ENCODE peak calls at places on chromosome 4, in four cellular contexts. One of them, this sample, is unnamed. For H3K4me1, the result is how much of the 10 kb centered on the place peaks cover.

GRCh38 chr4:25209702-25210101 is 24.1 kb upstream of the PI4K2B start:
- DNase-seq in lung: no peak
- DNase-seq in fibroblast of lung: no peak
- DNase-seq in endodermal cell: no peak
- DNase-seq in this sample: no peak

GRCh38 chr4:7964890-7965662 is 25.4 kb upstream of the AFAP1 start:
- DNase-seq in lung: no peak
- DNase-seq in endodermal cell: peak
- DNase-seq in fibroblast of lung: peak
- DNase-seq in this sample: peak

GRCh38 chr4:80197132-80197573 is at the start of gene PRDM8:
- DNase-seq in lung: no peak
- DNase-seq in fibroblast of lung: no peak
- DNase-seq in endodermal cell: peak
- DNase-seq in this sample: no peak

GRCh38 chr4:8304827-8305695 is 35.5 kb downstream of the HTRA3 start:
- DNase-seq in endodermal cell: no peak
- DNase-seq in lung: no peak
- DNase-seq in fibroblast of lung: no peak
- DNase-seq in this sample: no peak

GRCh38 chr4:168585168-168586091 is 88.6 kb downstream of the PALLD start:
- DNase-seq in lung: peak
- DNase-seq in fibroblast of lung: peak
- DNase-seq in endodermal cell: peak
- DNase-seq in this sample: no peak

GRCh38 chr4:1638272-1638598 is 45.9 kb downstream of the FAM53A start:
- DNase-seq in fibroblast of lung: no peak
- DNase-seq in lung: no peak
- DNase-seq in endodermal cell: no peak
- DNase-seq in this sample: no peak

GRCh38 chr4:108008721-108009120 is 19.0 kb downstream of the HADH start:
- DNase-seq in fibroblast of lung: peak
- DNase-seq in endodermal cell: no peak
- DNase-seq in lung: no peak
- DNase-seq in this sample: no peak

GRCh38 chr4:112637552-112637866 is 566 bp downstream of the LARP7 start:
- DNase-seq in fibroblast of lung: no peak
- DNase-seq in lung: no peak
- DNase-seq in endodermal cell: no peak
- DNase-seq in this sample: no peak

GRCh38 chr4:54082168-54082567 is 17.8 kb upstream of the CHIC2 start:
- DNase-seq in fibroblast of lung: peak
- DNase-seq in endodermal cell: no peak
- DNase-seq in lung: no peak
- DNase-seq in this sample: no peak

GRCh38 chr4:72084587-72085011 is 52.8 kb downstream of the NPFFR2 start:
- DNase-seq in fibroblast of lung: no peak
- DNase-seq in lung: no peak
- DNase-seq in endodermal cell: no peak
- DNase-seq in this sample: no peak

GRCh38 chr4:684611-685010 is 4.3 kb downstream of the SLC49A3 start:
- DNase-seq in endodermal cell: no peak
- DNase-seq in fibroblast of lung: no peak
- DNase-seq in lung: no peak
- DNase-seq in this sample: no peak

GRCh38 chr4:186948361-186949291 is 225.0 kb upstream of the FAT1 start:
- DNase-seq in lung: no peak
- DNase-seq in fibroblast of lung: peak
- DNase-seq in endodermal cell: peak
- DNase-seq in this sample: no peak

GRCh38 chr4:5471691-5472090 is 236.7 kb downstream of the EVC2 start:
- DNase-seq in fibroblast of lung: no peak
- DNase-seq in lung: no peak
- DNase-seq in endodermal cell: no peak
- DNase-seq in this sample: no peak

GRCh38 chr4:112855058-112855457 is 194.4 kb upstream of the ANK2 start:
- DNase-seq in endodermal cell: no peak
- DNase-seq in lung: no peak
- DNase-seq in fibroblast of lung: no peak
- DNase-seq in this sample: no peak

GRCh38 chr4:10879411-10880110 is 195.0 kb upstream of the CLNK start:
- DNase-seq in fibroblast of lung: peak
- DNase-seq in endodermal cell: no peak
- DNase-seq in lung: no peak
- DNase-seq in this sample: no peak

GRCh38 chr4:183541081-183542045 is 36.5 kb downstream of the ING2 start:
- DNase-seq in fibroblast of lung: peak
- DNase-seq in lung: no peak
- DNase-seq in endodermal cell: peak
- DNase-seq in this sample: no peak

GRCh38 chr4:182307746-182308145 is 64.5 kb downstream of the TENM3 start:
- DNase-seq in fibroblast of lung: peak
- DNase-seq in lung: peak
- DNase-seq in endodermal cell: no peak
- DNase-seq in this sample: no peak

GRCh38 chr4:153143527-153144348 is 60.5 kb upstream of the TRIM2 start:
- DNase-seq in endodermal cell: no peak
- DNase-seq in lung: no peak
- DNase-seq in fibroblast of lung: peak
- DNase-seq in this sample: no peak

GRCh38 chr4:21882050-21882839 is 66.3 kb downstream of the KCNIP4 start:
- DNase-seq in lung: no peak
- DNase-seq in fibroblast of lung: peak
- DNase-seq in endodermal cell: no peak
- DNase-seq in this sample: no peak

GRCh38 chr4:187606581-187606980 is 389.0 kb upstream of the ZFP42 start:
- DNase-seq in lung: no peak
- DNase-seq in endodermal cell: peak
- DNase-seq in fibroblast of lung: peak
- DNase-seq in this sample: no peak

GRCh38 chr4:79249879-79250503 is 75.9 kb downstream of the NAA11 start:
- DNase-seq in lung: no peak
- DNase-seq in endodermal cell: no peak
- DNase-seq in fibroblast of lung: no peak
- DNase-seq in this sample: no peak

GRCh38 chr4:184818216-184818564 is 7.6 kb downstream of the ACSL1 start:
- DNase-seq in fibroblast of lung: no peak
- DNase-seq in endodermal cell: no peak
- DNase-seq in lung: no peak
- DNase-seq in this sample: no peak

GRCh38 chr4:123554819-123555499 is 158.4 kb downstream of the SPRY1 start:
- DNase-seq in lung: no peak
- DNase-seq in fibroblast of lung: peak
- DNase-seq in endodermal cell: no peak
- DNase-seq in this sample: no peak

GRCh38 chr4:62288803-62289541 is 1088.8 kb downstream of the ADGRL3 start:
- DNase-seq in fibroblast of lung: peak
- DNase-seq in lung: no peak
- DNase-seq in endodermal cell: no peak
- DNase-seq in this sample: no peak

GRCh38 chr4:74111990-74112389 is 13.0 kb upstream of the CXCL2 start:
- DNase-seq in lung: peak
- DNase-seq in fibroblast of lung: peak
- DNase-seq in endodermal cell: peak
- DNase-seq in this sample: no peak

GRCh38 chr4:24630937-24631336 is 46.6 kb upstream of the DHX15 start:
- DNase-seq in fibroblast of lung: no peak
- DNase-seq in lung: no peak
- DNase-seq in endodermal cell: no peak
- DNase-seq in this sample: no peak

GRCh38 chr4:151933122-151933827 is 172.5 kb upstream of the GATB start:
- DNase-seq in lung: no peak
- DNase-seq in endodermal cell: peak
- DNase-seq in fibroblast of lung: no peak
- DNase-seq in this sample: no peak

GRCh38 chr4:138949866-138950265 is 65.7 kb upstream of the NOCT start:
- DNase-seq in fibroblast of lung: no peak
- DNase-seq in endodermal cell: no peak
- DNase-seq in lung: no peak
- DNase-seq in this sample: no peak

GRCh38 chr4:25767877-25768475 is 94.8 kb downstream of the SEL1L3 start:
- DNase-seq in endodermal cell: peak
- DNase-seq in fibroblast of lung: peak
- DNase-seq in lung: peak
- DNase-seq in this sample: no peak

GRCh38 chr4:154526151-154526550 is 24.0 kb downstream of the PLRG1 start:
- DNase-seq in fibroblast of lung: no peak
- DNase-seq in lung: no peak
- DNase-seq in endodermal cell: no peak
- DNase-seq in this sample: no peak

GRCh38 chr4:145939241-145939640 is 618 bp upstream of the ZNF827 start:
- DNase-seq in lung: no peak
- DNase-seq in endodermal cell: no peak
- DNase-seq in fibroblast of lung: peak
- DNase-seq in this sample: no peak

GRCh38 chr4:145937021-145937861 is 1.4 kb downstream of the ZNF827 start:
- DNase-seq in fibroblast of lung: peak
- DNase-seq in endodermal cell: peak
- DNase-seq in lung: peak
- DNase-seq in this sample: peak

GRCh38 chr4:145939856-145940255 is 1.2 kb upstream of the ZNF827 start:
- DNase-seq in endodermal cell: no peak
- DNase-seq in fibroblast of lung: peak
- DNase-seq in lung: no peak
- DNase-seq in this sample: no peak

GRCh38 chr4:145937990-145938611 is 522 bp downstream of the ZNF827 start:
- DNase-seq in fibroblast of lung: peak
- DNase-seq in endodermal cell: peak
- DNase-seq in lung: no peak
- DNase-seq in this sample: peak

DNA sequence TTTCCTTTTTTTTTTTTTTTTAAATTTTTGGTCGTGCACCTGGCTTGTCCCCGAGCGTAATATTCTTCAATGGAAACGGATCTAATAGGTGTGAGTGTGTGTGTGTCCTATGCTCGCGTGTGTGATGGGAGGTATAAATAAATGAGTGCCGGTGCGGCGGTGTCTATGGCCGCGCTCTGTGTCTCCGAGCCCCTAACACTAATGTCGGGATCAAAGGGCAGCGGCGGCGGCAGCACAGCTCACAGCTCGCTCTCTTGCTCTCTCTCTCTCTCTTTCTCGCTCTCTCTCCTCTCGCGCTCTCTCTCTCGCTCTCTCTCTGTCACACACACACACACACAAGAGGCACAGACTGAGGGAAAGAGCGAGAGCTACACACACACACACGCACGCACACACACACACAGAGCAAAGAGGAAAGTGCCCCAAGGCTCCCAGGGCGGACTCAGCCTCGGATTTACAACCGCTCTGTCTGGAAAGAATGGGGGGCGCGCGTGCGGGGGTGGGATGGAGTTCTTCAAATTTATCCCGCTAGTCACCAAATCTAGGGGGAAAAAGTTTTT is at the start of gene ZNF827:
- DNase-seq in lung: peak
- DNase-seq in fibroblast of lung: peak
- DNase-seq in endodermal cell: peak
- DNase-seq in this sample: peak
- TF ChIP-seq CTCF in lung: no peak
- TF ChIP-seq CTCF in fibroblast of lung: no peak
- TF ChIP-seq CTCF in endodermal cell: no peak
- TF ChIP-seq CTCF in this sample: no peak

GRCh38 chr4:176788248-176788647 is 4.5 kb downstream of the VEGFC start:
- DNase-seq in endodermal cell: no peak
- DNase-seq in fibroblast of lung: no peak
- DNase-seq in lung: no peak
- DNase-seq in this sample: no peak
- H3K4me3 ChIP-seq in endodermal cell: no peak
- H3K4me3 ChIP-seq in fibroblast of lung: peak
- H3K4me3 ChIP-seq in lung: no peak
- H3K4me3 ChIP-seq in this sample: no peak

DNA sequence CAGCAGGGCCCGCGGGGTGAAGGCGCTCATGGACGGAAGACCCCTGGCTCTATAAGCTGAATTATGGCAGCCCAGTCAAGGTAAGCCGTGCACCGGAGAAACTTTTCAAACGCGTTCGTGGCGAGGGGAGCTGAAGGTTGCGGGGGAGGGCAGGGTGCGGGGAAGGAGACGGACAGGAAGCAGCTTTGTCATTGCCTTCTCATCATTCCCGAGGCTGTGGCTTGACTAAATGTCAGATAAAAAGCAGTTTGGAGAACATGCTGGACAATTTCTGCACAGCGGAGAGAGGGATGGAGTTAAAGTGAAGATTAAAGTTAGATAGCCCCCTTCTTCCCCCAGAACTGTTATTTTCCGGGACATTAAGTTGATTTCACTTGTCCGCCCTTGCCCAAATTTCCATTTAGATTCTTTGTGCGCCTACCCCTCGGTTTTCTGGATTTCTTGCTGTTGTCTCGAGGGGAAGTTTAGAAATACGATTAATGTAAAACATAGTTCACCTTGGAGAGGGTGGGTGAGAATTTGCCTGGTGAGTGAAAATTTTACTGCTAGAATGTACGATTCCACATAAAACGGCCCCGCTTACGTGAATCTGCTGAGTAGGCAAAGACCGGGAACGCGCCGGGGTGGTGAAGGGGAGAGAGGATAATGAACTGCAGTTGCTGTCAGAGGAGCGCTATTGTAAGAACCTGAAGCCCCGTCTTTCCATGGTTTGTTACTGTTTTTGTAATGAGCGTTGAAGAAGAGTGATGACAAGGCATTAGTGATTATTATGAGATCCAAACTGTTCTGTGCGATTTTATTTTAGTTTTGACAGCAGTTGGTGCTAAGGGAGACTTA is 72.8 kb downstream of the AFF1 start:
- DNase-seq in endodermal cell: peak
- DNase-seq in lung: peak
- DNase-seq in fibroblast of lung: peak
- DNase-seq in this sample: peak
- H3K4me1 ChIP-seq in endodermal cell: under half
- H3K4me1 ChIP-seq in lung: under half
- H3K4me1 ChIP-seq in fibroblast of lung: under half
- H3K4me1 ChIP-seq in this sample: under half

GRCh38 chr4:150799207-150799606 is 215.9 kb downstream of the LRBA start:
- DNase-seq in fibroblast of lung: peak
- DNase-seq in lung: no peak
- DNase-seq in endodermal cell: no peak
- DNase-seq in this sample: no peak
- TF ChIP-seq CTCF in fibroblast of lung: peak
- TF ChIP-seq CTCF in lung: no peak
- TF ChIP-seq CTCF in endodermal cell: peak
- TF ChIP-seq CTCF in this sample: no peak